ENCODE peak calls at places on chromosomes 6 and 20, in seven cellular contexts. S is neural progenitor cell, B is sigmoid colon, D is hepatocyte, H is IMR-90, F is brain microvascular endothelial cell, I is tibial artery. V is an unnamed sample.

GRCh38 chr6:160995271-160995670 is 3.7 kb downstream of the MAP3K4 start:
- DNase-seq in S (no peak), B (no peak), H (no peak), I (no peak), F (no peak), D (no peak), V (no peak)

GRCh38 chr6:135577059-135577538 is 79.6 kb upstream of the AHI1 start:
- DNase-seq in S (peak; percentile 12), D (no peak), F (no peak), H (no peak), I (no peak), B (no peak), V (no peak)

GRCh38 chr20:36950432-36951197 is 893 bp downstream of the SAMHD1 start:
- DNase-seq in I (peak; percentile 29), B (peak; percentile 63), D (peak; percentile 16), S (peak; percentile 44), F (peak; percentile 2), H (peak; percentile 22), V (no peak)

GRCh38 chr20:23147964-23148720 is 62.0 kb upstream of the CD93 start:
- DNase-seq in H (peak; percentile 90), I (peak; percentile 91), B (peak; percentile 77), F (peak; percentile 73), D (peak; percentile 63), S (no peak), V (peak; percentile 44)

GRCh38 chr20:58719258-58719657 is 26.7 kb downstream of the NPEPL1 start:
- DNase-seq in F (no peak), B (peak; percentile 62), S (no peak), I (no peak), H (no peak), D (peak; percentile 2), V (no peak)

GRCh38 chr6:148700713-148701392 is 46.0 kb upstream of the UST start:
- DNase-seq in D (peak; percentile 14), I (no peak), S (peak; percentile 23), F (peak; percentile 31), B (no peak), H (peak; percentile 49), V (no peak)

GRCh38 chr6:160048471-160048870 is 73.1 kb upstream of the SLC22A1 start:
- DNase-seq in S (no peak), I (no peak), B (no peak), D (no peak), F (no peak), H (no peak), V (no peak)

GRCh38 chr6:108684809-108685329 is 124.2 kb downstream of the FOXO3 start:
- DNase-seq in S (no peak), I (no peak), B (no peak), F (peak; percentile 6), D (peak; percentile 54), H (peak; percentile 51), V (no peak)

GRCh38 chr6:71473908-71474307 is 185.3 kb downstream of the OGFRL1 start:
- DNase-seq in B (peak; percentile 91), S (no peak), H (peak; percentile 97), I (peak; percentile 88), F (peak; percentile 97), D (peak; percentile 13), V (no peak)

GRCh38 chr20:13105864-13106457 is 97.2 kb downstream of the SPTLC3 start:
- DNase-seq in D (peak; percentile 57), B (no peak), I (no peak), F (peak; percentile 4), H (peak; percentile 38), S (peak; percentile 50), V (peak; percentile 10)

GRCh38 chr6:33207569-33208088 is 671 bp upstream of the RING1 start:
- DNase-seq in S (peak; percentile 74), I (peak; percentile 78), F (peak; percentile 48), H (peak; percentile 43), D (peak; percentile 80), B (peak; percentile 82), V (no peak)

GRCh38 chr6:133746417-133746770 is 142.5 kb upstream of the TCF21 start:
- DNase-seq in I (no peak), B (no peak), S (no peak), F (no peak), D (no peak), H (no peak), V (no peak)

DNA sequence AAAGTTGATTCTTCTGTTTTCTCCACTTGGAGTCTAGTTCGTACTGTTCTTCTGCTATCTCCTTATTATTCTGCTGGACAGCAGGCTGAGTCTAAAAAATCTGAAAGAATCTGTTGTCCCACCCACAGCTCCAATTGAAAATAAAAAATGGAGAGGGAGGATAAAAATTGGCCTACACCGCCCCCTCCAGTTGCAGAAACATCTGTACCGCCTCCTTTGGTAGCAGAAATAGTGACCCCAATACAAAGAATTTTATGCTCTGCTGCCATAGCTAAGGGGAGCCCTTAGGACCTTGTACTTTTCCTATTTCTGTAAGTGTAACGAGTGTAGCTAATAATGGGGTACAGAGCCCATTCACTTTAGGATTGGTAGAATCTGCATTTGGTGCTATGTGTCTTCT is 4.9 kb upstream of the FKBP1A start:
- DNase-seq in I (no peak), B (no peak), D (no peak), S (no peak), F (no peak), H (peak; percentile 15), V (no peak)
- TF ChIP-seq CTCF in I (peak; percentile 10), B (no peak), D (peak; percentile 6), S (peak; percentile 7), F (peak; percentile 51), H (peak; percentile 46), V (no peak)

GRCh38 chr20:56956536-56956935 is 309.9 kb downstream of the BMP7 start:
- DNase-seq in S (no peak), F (no peak), I (no peak), B (no peak), H (no peak), D (no peak), V (no peak)

GRCh38 chr20:56952258-56952929 is 314.0 kb downstream of the BMP7 start:
- DNase-seq in B (no peak), I (no peak), H (no peak), F (no peak), D (no peak), S (no peak), V (no peak)

GRCh38 chr20:56955673-56956072 is 310.8 kb downstream of the BMP7 start:
- DNase-seq in F (no peak), D (no peak), S (peak; percentile 28), I (no peak), B (no peak), H (no peak), V (no peak)

GRCh38 chr20:56953055-56953586 is 313.3 kb downstream of the BMP7 start:
- DNase-seq in I (no peak), H (no peak), F (no peak), S (no peak), B (no peak), D (no peak), V (no peak)

GRCh38 chr20:56957737-56958553 is 308.5 kb downstream of the BMP7 start:
- DNase-seq in D (peak; percentile 62), S (peak; percentile 84), F (no peak), B (no peak), H (no peak), I (no peak), V (peak; percentile 62)
- TF ChIP-seq CTCF in D (no peak), S (peak; percentile 22), F (peak; percentile 7), B (no peak), H (no peak), I (no peak), V (peak; percentile 23)

GRCh38 chr6:169097336-169098052 is 156.2 kb downstream of the THBS2 start:
- DNase-seq in D (peak; percentile 12), F (peak; percentile 100), I (no peak), H (peak; percentile 99), S (peak; percentile 47), B (no peak), V (peak; percentile 82)

GRCh38 chr6:169101981-169102380 is 151.7 kb downstream of the THBS2 start:
- DNase-seq in D (no peak), F (no peak), B (no peak), S (no peak), I (no peak), H (peak; percentile 37), V (no peak)

GRCh38 chr6:169098136-169098535 is 155.5 kb downstream of the THBS2 start:
- DNase-seq in D (no peak), S (no peak), I (no peak), B (no peak), H (peak; percentile 31), F (no peak), V (no peak)

GRCh38 chr6:169101036-169101805 is 152.4 kb downstream of the THBS2 start:
- DNase-seq in D (no peak), I (no peak), H (no peak), S (no peak), F (no peak), B (no peak), V (no peak)

DNA sequence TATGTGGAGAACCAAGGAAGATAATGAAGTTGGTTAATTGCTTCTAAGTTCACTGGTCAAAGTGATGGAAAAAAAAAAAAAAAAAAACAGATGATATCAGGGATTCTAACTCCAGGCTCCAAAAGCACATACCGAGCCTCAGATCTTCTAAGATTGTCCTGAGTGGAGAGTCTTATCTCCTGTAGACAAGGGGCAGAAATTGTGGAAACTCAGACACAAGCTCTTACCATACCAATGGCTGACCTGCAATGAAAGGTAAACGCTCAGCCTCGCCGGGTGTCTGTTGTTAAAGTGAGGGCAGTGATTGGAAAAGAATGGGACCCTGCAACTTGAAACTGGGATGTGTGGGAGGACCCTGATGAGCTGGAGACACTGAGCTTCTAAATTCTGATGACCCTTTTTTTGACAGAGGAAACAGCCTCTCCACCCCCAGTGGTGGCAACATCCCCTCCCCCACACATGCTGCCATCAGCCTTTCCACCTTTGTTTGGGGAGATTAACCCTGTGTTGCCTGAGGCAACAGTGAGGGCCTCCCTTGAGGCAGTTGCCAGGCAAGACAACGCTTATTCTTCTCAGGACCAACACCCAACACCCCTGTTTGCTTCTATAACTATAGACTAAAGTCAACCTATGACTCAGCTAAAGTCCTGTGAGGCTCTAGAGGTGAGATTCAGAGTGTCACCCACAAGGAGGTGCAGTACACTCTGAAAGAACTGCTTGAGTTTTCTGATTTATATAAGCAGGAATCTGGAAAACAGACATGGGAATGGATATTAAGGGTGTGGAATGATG is 154.0 kb downstream of the THBS2 start:
- DNase-seq in B (no peak), S (peak; percentile 38), D (peak; percentile 29), H (peak; percentile 70), I (no peak), F (peak; percentile 58), V (no peak)
- TF ChIP-seq CTCF in B (no peak), S (no peak), D (peak; percentile 24), H (peak; percentile 36), I (no peak), F (peak; percentile 45), V (no peak)

DNA sequence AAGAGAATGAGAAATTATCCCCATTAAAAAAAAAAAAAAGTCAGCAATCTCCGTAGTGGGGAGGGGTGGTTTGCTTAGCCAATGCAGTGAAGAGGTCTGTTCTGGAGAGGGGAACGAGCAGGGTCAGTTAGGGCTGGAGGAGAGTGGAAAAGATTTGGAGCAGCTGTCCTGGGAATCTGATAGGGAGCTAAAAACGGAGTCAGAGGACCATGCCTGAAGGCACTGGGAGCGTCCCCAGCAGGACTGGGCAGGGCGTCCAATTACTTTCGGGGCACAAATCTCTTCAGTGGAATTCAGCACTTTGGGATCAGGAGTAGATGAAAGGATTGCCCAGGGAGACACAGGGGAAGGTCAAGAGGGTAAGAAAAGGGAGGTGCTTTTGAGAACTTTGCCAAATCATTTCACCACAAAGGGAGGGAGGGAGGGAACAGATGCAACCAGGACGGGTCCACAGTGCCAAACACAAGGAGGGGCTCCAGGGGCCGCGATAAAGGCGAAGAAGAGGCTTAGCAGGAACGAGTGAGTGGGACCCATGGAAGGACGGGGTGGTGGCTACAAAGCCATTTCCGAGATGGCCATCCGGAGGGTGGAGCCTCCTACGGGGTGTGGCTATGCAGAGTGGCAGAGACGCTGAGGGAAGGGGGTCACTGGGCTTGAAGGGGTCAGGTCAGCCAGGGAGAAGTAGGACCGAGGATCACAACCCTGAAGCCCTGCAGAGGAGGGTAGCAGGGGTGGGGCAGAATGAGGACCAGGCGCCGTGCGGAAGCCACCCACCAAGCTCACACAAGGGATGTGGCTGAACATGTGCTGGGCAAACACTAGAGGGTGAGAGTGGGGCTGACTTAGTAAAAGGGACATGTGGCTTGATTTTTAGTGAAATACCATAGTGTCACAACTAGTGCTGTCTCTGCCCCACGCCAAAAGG is 180.1 kb upstream of the RREB1 start:
- DNase-seq in I (no peak), H (no peak), D (no peak), S (peak; percentile 63), F (no peak), B (no peak), V (no peak)
- TF ChIP-seq CTCF in I (no peak), H (no peak), D (no peak), S (peak; percentile 4), F (no peak), B (no peak), V (no peak)